ENCODE peak calls at places on chromosomes 7 and 10, in six cellular contexts. One of them, this sample, is unnamed.

GRCh38 chr10:121033371-121033770 is 182.2 kb downstream of the WDR11 start:
- DNase-seq in ovary: no peak
- DNase-seq in A549: no peak
- DNase-seq in uterus: peak
- DNase-seq in adrenal gland: peak
- DNase-seq in heart left ventricle: no peak
- DNase-seq in this sample: no peak

GRCh38 chr7:106022193-106022821 is 59.2 kb downstream of the CDHR3 start:
- DNase-seq in heart left ventricle: no peak
- DNase-seq in adrenal gland: no peak
- DNase-seq in A549: no peak
- DNase-seq in uterus: no peak
- DNase-seq in ovary: no peak
- DNase-seq in this sample: peak

GRCh38 chr7:108016841-108017775 is 14.1 kb upstream of the LAMB1 start:
- DNase-seq in uterus: no peak
- DNase-seq in heart left ventricle: no peak
- DNase-seq in adrenal gland: no peak
- DNase-seq in A549: peak
- DNase-seq in ovary: no peak
- DNase-seq in this sample: no peak

GRCh38 chr7:36396150-36396549 is 6.5 kb downstream of the ANLN start:
- DNase-seq in ovary: no peak
- DNase-seq in A549: no peak
- DNase-seq in heart left ventricle: no peak
- DNase-seq in adrenal gland: peak
- DNase-seq in uterus: no peak
- DNase-seq in this sample: no peak

GRCh38 chr7:104936546-104936945 is 77.5 kb upstream of the KMT2E start:
- DNase-seq in adrenal gland: no peak
- DNase-seq in A549: no peak
- DNase-seq in uterus: peak
- DNase-seq in ovary: no peak
- DNase-seq in heart left ventricle: no peak
- DNase-seq in this sample: no peak

GRCh38 chr10:76117949-76118348 is 686.5 kb downstream of the LRMDA start:
- DNase-seq in adrenal gland: no peak
- DNase-seq in ovary: no peak
- DNase-seq in A549: no peak
- DNase-seq in heart left ventricle: no peak
- DNase-seq in uterus: no peak
- DNase-seq in this sample: no peak

GRCh38 chr7:47153571-47153970 is 428.3 kb downstream of the TNS3 start:
- DNase-seq in uterus: no peak
- DNase-seq in A549: no peak
- DNase-seq in ovary: no peak
- DNase-seq in adrenal gland: no peak
- DNase-seq in heart left ventricle: no peak
- DNase-seq in this sample: peak

GRCh38 chr7:116280803-116281202 is 70.5 kb downstream of the TES start:
- DNase-seq in A549: no peak
- DNase-seq in adrenal gland: no peak
- DNase-seq in heart left ventricle: no peak
- DNase-seq in uterus: no peak
- DNase-seq in ovary: no peak
- DNase-seq in this sample: no peak

GRCh38 chr10:42943025-42943818 is 133.6 kb upstream of the RET start:
- DNase-seq in uterus: no peak
- DNase-seq in ovary: no peak
- DNase-seq in A549: no peak
- DNase-seq in adrenal gland: no peak
- DNase-seq in heart left ventricle: peak
- DNase-seq in this sample: no peak

GRCh38 chr7:6227294-6227846 is 45.1 kb downstream of the CYTH3 start:
- DNase-seq in A549: no peak
- DNase-seq in adrenal gland: no peak
- DNase-seq in uterus: peak
- DNase-seq in ovary: peak
- DNase-seq in heart left ventricle: no peak
- DNase-seq in this sample: no peak

GRCh38 chr10:27601519-27601918 is 97.4 kb downstream of the RAB18 start:
- DNase-seq in A549: no peak
- DNase-seq in heart left ventricle: no peak
- DNase-seq in uterus: no peak
- DNase-seq in ovary: no peak
- DNase-seq in adrenal gland: no peak
- DNase-seq in this sample: peak

GRCh38 chr7:90726623-90727022 is 130.5 kb downstream of the CDK14 start:
- DNase-seq in uterus: no peak
- DNase-seq in A549: no peak
- DNase-seq in ovary: no peak
- DNase-seq in heart left ventricle: no peak
- DNase-seq in adrenal gland: no peak
- DNase-seq in this sample: no peak

GRCh38 chr10:89643431-89643811 is 1.6 kb downstream of the PANK1 start:
- DNase-seq in adrenal gland: no peak
- DNase-seq in uterus: no peak
- DNase-seq in ovary: no peak
- DNase-seq in heart left ventricle: no peak
- DNase-seq in A549: no peak
- DNase-seq in this sample: no peak

GRCh38 chr10:89645742-89646172 is 715 bp upstream of the PANK1 start:
- DNase-seq in adrenal gland: no peak
- DNase-seq in uterus: no peak
- DNase-seq in A549: no peak
- DNase-seq in ovary: no peak
- DNase-seq in heart left ventricle: no peak
- DNase-seq in this sample: peak

GRCh38 chr10:89644967-89645741 is at the start of gene PANK1:
- DNase-seq in uterus: peak
- DNase-seq in A549: peak
- DNase-seq in heart left ventricle: peak
- DNase-seq in ovary: peak
- DNase-seq in adrenal gland: peak
- DNase-seq in this sample: peak

GRCh38 chr10:89643812-89644690 is 991 bp downstream of the PANK1 start:
- DNase-seq in ovary: peak
- DNase-seq in heart left ventricle: peak
- DNase-seq in uterus: peak
- DNase-seq in adrenal gland: peak
- DNase-seq in A549: peak
- DNase-seq in this sample: peak

GRCh38 chr10:89644691-89644966 is 413 bp downstream of the PANK1 start:
- DNase-seq in heart left ventricle: no peak
- DNase-seq in ovary: no peak
- DNase-seq in adrenal gland: no peak
- DNase-seq in uterus: no peak
- DNase-seq in A549: peak
- DNase-seq in this sample: no peak
- H3K27ac ChIP-seq in heart left ventricle: peak
- H3K27ac ChIP-seq in ovary: peak
- H3K27ac ChIP-seq in adrenal gland: peak
- H3K27ac ChIP-seq in uterus: peak
- H3K27ac ChIP-seq in A549: peak
- H3K27ac ChIP-seq in this sample: peak

GRCh38 chr7:907158-907980 is 31.0 kb downstream of the GET4 start:
- DNase-seq in ovary: no peak
- DNase-seq in heart left ventricle: no peak
- DNase-seq in uterus: no peak
- DNase-seq in A549: no peak
- DNase-seq in adrenal gland: no peak
- DNase-seq in this sample: no peak

GRCh38 chr7:903921-904755 is 27.8 kb downstream of the GET4 start:
- DNase-seq in A549: no peak
- DNase-seq in adrenal gland: no peak
- DNase-seq in ovary: no peak
- DNase-seq in uterus: no peak
- DNase-seq in heart left ventricle: no peak
- DNase-seq in this sample: no peak

GRCh38 chr7:908159-908918 is 32.0 kb downstream of the GET4 start:
- DNase-seq in uterus: no peak
- DNase-seq in heart left ventricle: no peak
- DNase-seq in adrenal gland: no peak
- DNase-seq in A549: no peak
- DNase-seq in ovary: no peak
- DNase-seq in this sample: no peak

GRCh38 chr7:904847-905246 is 28.5 kb downstream of the GET4 start:
- DNase-seq in heart left ventricle: no peak
- DNase-seq in A549: no peak
- DNase-seq in adrenal gland: no peak
- DNase-seq in uterus: no peak
- DNase-seq in ovary: no peak
- DNase-seq in this sample: no peak

GRCh38 chr7:906776-907157 is 30.4 kb downstream of the GET4 start:
- DNase-seq in adrenal gland: no peak
- DNase-seq in heart left ventricle: no peak
- DNase-seq in A549: no peak
- DNase-seq in uterus: no peak
- DNase-seq in ovary: no peak
- DNase-seq in this sample: no peak
- H3K27ac ChIP-seq in adrenal gland: no peak
- H3K27ac ChIP-seq in heart left ventricle: no peak
- H3K27ac ChIP-seq in A549: no peak
- H3K27ac ChIP-seq in uterus: no peak
- H3K27ac ChIP-seq in ovary: no peak
- H3K27ac ChIP-seq in this sample: no peak

GRCh38 chr7:30921951-30922401 is 10.3 kb downstream of the AQP1 start:
- DNase-seq in ovary: peak
- DNase-seq in A549: no peak
- DNase-seq in uterus: peak
- DNase-seq in adrenal gland: peak
- DNase-seq in heart left ventricle: peak
- DNase-seq in this sample: peak

GRCh38 chr7:30922596-30922995 is 10.9 kb downstream of the AQP1 start:
- DNase-seq in ovary: peak
- DNase-seq in uterus: peak
- DNase-seq in adrenal gland: peak
- DNase-seq in heart left ventricle: peak
- DNase-seq in A549: no peak
- DNase-seq in this sample: peak

GRCh38 chr7:30920021-30920583 is 8.4 kb downstream of the AQP1 start:
- DNase-seq in A549: no peak
- DNase-seq in uterus: peak
- DNase-seq in heart left ventricle: peak
- DNase-seq in ovary: no peak
- DNase-seq in adrenal gland: peak
- DNase-seq in this sample: peak

GRCh38 chr7:30921540-30921930 is 9.9 kb downstream of the AQP1 start:
- DNase-seq in ovary: no peak
- DNase-seq in uterus: no peak
- DNase-seq in adrenal gland: no peak
- DNase-seq in heart left ventricle: no peak
- DNase-seq in A549: no peak
- DNase-seq in this sample: peak

GRCh38 chr7:30920584-30921539 is 9.2 kb downstream of the AQP1 start:
- DNase-seq in ovary: no peak
- DNase-seq in adrenal gland: peak
- DNase-seq in A549: no peak
- DNase-seq in heart left ventricle: peak
- DNase-seq in uterus: peak
- DNase-seq in this sample: peak
- H3K27ac ChIP-seq in ovary: no peak
- H3K27ac ChIP-seq in adrenal gland: peak
- H3K27ac ChIP-seq in A549: no peak
- H3K27ac ChIP-seq in heart left ventricle: peak
- H3K27ac ChIP-seq in uterus: peak
- H3K27ac ChIP-seq in this sample: no peak

DNA sequence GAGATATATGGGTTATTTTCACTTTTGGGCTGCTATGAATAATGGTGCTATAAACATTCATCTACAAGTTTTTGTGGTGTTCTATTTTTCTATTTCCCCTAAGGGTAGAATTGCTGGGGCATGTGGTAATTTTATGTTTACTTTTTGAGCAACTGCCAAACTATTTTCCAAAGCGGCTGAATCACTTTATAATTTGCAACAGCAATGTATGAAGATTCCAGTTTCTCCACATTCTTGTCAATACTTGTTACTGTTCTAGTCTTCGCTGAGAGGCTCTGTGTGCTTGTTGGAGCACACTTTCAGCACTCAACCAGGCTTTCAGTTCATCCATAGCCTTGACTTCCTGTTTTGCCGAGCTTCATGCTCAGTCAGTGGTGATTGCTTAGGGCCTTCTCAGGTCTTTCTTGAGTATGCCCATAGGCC is 39.0 kb downstream of the ADK start:
- DNase-seq in uterus: no peak
- DNase-seq in A549: no peak
- DNase-seq in heart left ventricle: no peak
- DNase-seq in ovary: no peak
- DNase-seq in adrenal gland: no peak
- DNase-seq in this sample: peak
- H3K27ac ChIP-seq in uterus: no peak
- H3K27ac ChIP-seq in A549: peak
- H3K27ac ChIP-seq in heart left ventricle: no peak
- H3K27ac ChIP-seq in ovary: no peak
- H3K27ac ChIP-seq in adrenal gland: no peak
- H3K27ac ChIP-seq in this sample: peak

DNA sequence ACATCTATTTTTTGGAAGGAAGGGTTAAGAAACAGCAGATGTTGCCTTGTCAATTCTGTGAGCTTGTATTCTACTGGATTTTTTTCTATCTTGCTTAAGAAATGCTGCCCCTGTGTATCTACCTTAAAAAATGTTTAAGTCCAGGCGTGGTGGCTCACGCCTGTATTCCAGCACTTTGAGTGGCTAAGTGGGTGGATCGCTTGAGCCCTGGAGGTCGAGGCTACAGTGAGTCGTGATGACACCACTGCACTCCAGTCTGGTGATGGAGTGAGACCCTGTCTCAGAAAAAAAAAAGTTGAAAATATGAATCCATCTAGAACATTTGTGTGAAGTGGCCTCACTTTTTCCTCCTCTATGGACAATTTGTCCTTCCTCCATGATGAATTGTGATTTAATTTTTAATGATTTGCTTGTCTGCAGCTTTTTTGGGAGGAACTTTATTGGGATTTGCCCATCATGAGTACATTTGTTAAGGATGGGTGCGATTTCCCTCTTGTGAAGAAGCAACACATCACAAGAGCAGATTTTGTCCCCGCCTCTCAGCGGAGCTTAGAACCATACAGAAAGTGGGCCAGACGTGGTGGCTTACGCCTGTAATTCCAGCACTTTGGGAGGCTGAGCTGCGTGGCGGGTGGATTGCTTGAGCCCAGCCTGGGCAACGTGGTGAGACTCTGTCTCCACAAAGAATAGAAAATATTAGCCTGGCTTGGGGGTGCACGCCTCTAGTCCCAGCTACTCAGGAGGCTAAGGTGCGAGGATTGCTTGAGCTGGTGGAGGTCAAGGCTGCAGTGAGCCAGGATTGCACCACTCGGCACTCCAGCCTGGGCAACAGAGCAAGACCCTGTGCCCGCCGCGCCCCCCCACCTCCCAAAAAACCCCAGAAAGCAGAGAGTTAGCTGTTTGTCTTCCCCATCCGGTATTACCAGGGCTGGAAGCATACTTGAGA is 57.7 kb downstream of the DNAJB6 start:
- DNase-seq in adrenal gland: no peak
- DNase-seq in uterus: no peak
- DNase-seq in ovary: no peak
- DNase-seq in A549: no peak
- DNase-seq in heart left ventricle: no peak
- DNase-seq in this sample: peak
- H3K27ac ChIP-seq in adrenal gland: no peak
- H3K27ac ChIP-seq in uterus: no peak
- H3K27ac ChIP-seq in ovary: no peak
- H3K27ac ChIP-seq in A549: no peak
- H3K27ac ChIP-seq in heart left ventricle: no peak
- H3K27ac ChIP-seq in this sample: no peak

This sample was measured in thyroid gland.